ENCODE peak calls at places on chromosomes 7 and 10, in four cellular contexts. L, W, S and K are unnamed samples.

GRCh38 chr7:129163875-129164544 is 19.5 kb downstream of the TSPAN33 start:
- DNase-seq in W (peak), S (no peak), L (no peak), K (no peak)

GRCh38 chr10:59557052-59557451 is 152.6 kb downstream of the SLC16A9 start:
- DNase-seq in L (no peak), W (no peak), S (no peak), K (no peak)

GRCh38 chr7:39360766-39361165 is 205.4 kb upstream of the YAE1 start:
- DNase-seq in L (no peak), S (no peak), W (no peak), K (no peak)

GRCh38 chr10:13994932-13995331 is 335.8 kb downstream of the FRMD4A start:
- DNase-seq in S (no peak), W (no peak), L (no peak), K (no peak)

GRCh38 chr10:73644015-73644743 is 2.9 kb upstream of the MYOZ1 start:
- DNase-seq in W (peak), L (peak), S (peak), K (no peak)

GRCh38 chr10:102660891-102661613 is 16.8 kb downstream of the TRIM8 start:
- DNase-seq in S (peak), W (peak), L (peak), K (peak)

GRCh38 chr7:43589133-43589478 is 6.2 kb downstream of the STK17A start:
- DNase-seq in L (no peak), S (no peak), W (no peak), K (no peak)

GRCh38 chr10:95290801-95291633 is at the start of gene PDLIM1:
- DNase-seq in L (peak), S (peak), W (peak), K (peak)

GRCh38 chr10:22042557-22043326 is 39.2 kb upstream of the DNAJC1 start:
- DNase-seq in S (no peak), W (no peak), L (no peak), K (no peak)

GRCh38 chr7:111312966-111313365 is 222.0 kb downstream of the LRRN3 start:
- DNase-seq in L (no peak), W (peak), S (no peak), K (no peak)

GRCh38 chr7:22359156-22359697 is 2.3 kb upstream of the RAPGEF5 start:
- DNase-seq in L (no peak), S (no peak), W (no peak), K (no peak)

GRCh38 chr7:9945882-9946281 is 1027.8 kb upstream of the PHF14 start:
- DNase-seq in W (no peak), L (no peak), S (no peak), K (no peak)

GRCh38 chr7:152342796-152343195 is 93.0 kb downstream of the KMT2C start:
- DNase-seq in W (no peak), L (no peak), S (no peak), K (no peak)

GRCh38 chr7:108096996-108097395 is 33.2 kb downstream of the LAMB4 start:
- DNase-seq in S (no peak), L (no peak), W (no peak), K (no peak)

GRCh38 chr10:131660427-131660826 is 240.4 kb upstream of the PPP2R2D start:
- DNase-seq in S (no peak), L (no peak), W (no peak), K (no peak)

GRCh38 chr10:71150811-71151210 is 61.6 kb upstream of the UNC5B start:
- DNase-seq in S (no peak), W (no peak), L (no peak), K (no peak)

GRCh38 chr7:150855046-150855445 is 2.7 kb downstream of the AOC1 start:
- DNase-seq in L (peak), S (no peak), W (no peak), K (no peak)

GRCh38 chr10:60426425-60426824 is 36.8 kb upstream of the ANK3 start:
- DNase-seq in W (peak), L (no peak), S (no peak), K (no peak)

GRCh38 chr7:54831644-54832095 is 72.7 kb upstream of the SEC61G start:
- DNase-seq in L (no peak), S (no peak), W (no peak), K (no peak)

GRCh38 chr10:13882112-13882711 is 295.4 kb downstream of the PRPF18 start:
- DNase-seq in W (peak), S (peak), L (no peak), K (no peak)

GRCh38 chr7:47193003-47193402 is 388.9 kb downstream of the TNS3 start:
- DNase-seq in W (no peak), S (no peak), L (no peak), K (no peak)

GRCh38 chr10:86715836-86716235 is 40.6 kb upstream of the BMPR1A start:
- DNase-seq in L (no peak), S (no peak), W (no peak), K (no peak)

GRCh38 chr10:48383393-48383792 is 76.9 kb downstream of the MAPK8 start:
- DNase-seq in S (no peak), W (peak), L (no peak), K (no peak)

GRCh38 chr7:135745702-135746312 is 2.8 kb downstream of the FAM180A start:
- DNase-seq in S (peak), L (no peak), W (peak), K (peak)